ENCODE peak calls at places on chromosomes 6 and 20, in five cellular contexts. B is fibroblast of lung, I is HEK293T, M is GM12892, L is Caki2. X is an unnamed sample.

GRCh38 chr6:8642131-8642530 is 206.8 kb upstream of the SLC35B3 start:
- DNase-seq in I (no peak), L (no peak), B (no peak), M (no peak), X (no peak)

GRCh38 chr20:38203337-38204003 is 38.4 kb upstream of the TGM2 start:
- DNase-seq in M (no peak), B (no peak), L (no peak), I (no peak), X (no peak)

GRCh38 chr6:130961148-130961547 is 101.9 kb downstream of the EPB41L2 start:
- DNase-seq in B (no peak), I (no peak), L (peak), M (no peak), X (no peak)

GRCh38 chr20:38044685-38045084 is 11.1 kb downstream of the RPRD1B start:
- DNase-seq in M (no peak), L (no peak), I (no peak), B (no peak), X (peak)

GRCh38 chr6:109024784-109025183 is 69.9 kb downstream of the SESN1 start:
- DNase-seq in B (no peak), M (no peak), I (peak), L (no peak), X (peak)

GRCh38 chr20:4897600-4897999 is 103.7 kb downstream of the SLC23A2 start:
- DNase-seq in L (peak), M (no peak), B (no peak), I (no peak), X (no peak)

GRCh38 chr20:51493346-51493791 is 49.1 kb downstream of the NFATC2 start:
- DNase-seq in L (no peak), I (no peak), B (no peak), M (no peak), X (no peak)

GRCh38 chr6:41824571-41825569 is 37.4 kb downstream of the TOMM6 start:
- DNase-seq in B (no peak), M (no peak), I (no peak), L (peak), X (no peak)

GRCh38 chr6:38588631-38589366 is 50.9 kb downstream of the BTBD9 start:
- DNase-seq in L (no peak), M (no peak), B (no peak), I (no peak), X (no peak)

GRCh38 chr20:62887147-62887859 is 25.7 kb upstream of the TCFL5 start:
- DNase-seq in M (no peak), L (peak), I (no peak), B (peak), X (no peak)

GRCh38 chr6:94278146-94278545 is 858.8 kb upstream of the EPHA7 start:
- DNase-seq in I (no peak), L (no peak), B (no peak), M (no peak), X (no peak)

GRCh38 chr20:37526839-37527637 is 638 bp downstream of the BLCAP start:
- DNase-seq in L (peak), B (peak), M (no peak), I (no peak), X (peak)

GRCh38 chr6:132054525-132054924 is 103.4 kb upstream of the CCN2 start:
- DNase-seq in B (peak), M (no peak), I (no peak), L (no peak), X (no peak)

GRCh38 chr6:25100288-25100687 is 164.5 kb upstream of the RIPOR2 start:
- DNase-seq in I (no peak), L (no peak), M (no peak), B (peak), X (no peak)

GRCh38 chr6:69337301-69337700 is 459.5 kb downstream of the LMBRD1 start:
- DNase-seq in M (no peak), L (no peak), I (no peak), B (no peak), X (no peak)

GRCh38 chr6:136035378-136036070 is 184.0 kb downstream of the PDE7B start:
- DNase-seq in B (peak), M (no peak), I (no peak), L (no peak), X (no peak)

GRCh38 chr6:155126727-155127439 is 131.8 kb downstream of the TIAM2 start:
- DNase-seq in L (peak), M (no peak), B (peak), I (no peak), X (peak)

GRCh38 chr20:8394308-8394945 is 262.4 kb downstream of the PLCB1 start:
- DNase-seq in B (peak), I (no peak), L (no peak), M (no peak), X (no peak)

GRCh38 chr6:87922947-87923330 is 124.7 kb upstream of the SPACA1 start:
- DNase-seq in L (no peak), B (no peak), M (peak), I (no peak), X (no peak)

GRCh38 chr6:166269301-166270039 is 38.7 kb downstream of the PRR18 start:
- DNase-seq in L (no peak), B (no peak), M (no peak), I (no peak), X (no peak)

GRCh38 chr6:98037571-98037970 is 754.6 kb upstream of the MMS22L start:
- DNase-seq in B (no peak), L (no peak), I (no peak), M (no peak), X (no peak)

GRCh38 chr20:47111576-47111975 is 216.9 kb downstream of the EYA2 start:
- DNase-seq in L (peak), M (no peak), I (no peak), B (no peak), X (no peak)

GRCh38 chr20:47531468-47531867 is 29.8 kb downstream of the NCOA3 start:
- DNase-seq in I (no peak), B (no peak), L (no peak), M (no peak), X (no peak)

GRCh38 chr6:18349350-18349749 is 37.8 kb upstream of the RNF144B start:
- DNase-seq in L (no peak), M (no peak), B (no peak), I (no peak), X (no peak)

GRCh38 chr6:112337209-112337638 is 9.9 kb upstream of the RFPL4B start:
- DNase-seq in L (peak), I (peak), B (peak), M (no peak), X (peak)

GRCh38 chr6:73176057-73176456 is 49.2 kb downstream of the KHDC1L start:
- DNase-seq in I (no peak), L (no peak), M (no peak), B (no peak), X (no peak)

GRCh38 chr6:81383472-81383871 is 369.0 kb downstream of the TENT5A start:
- DNase-seq in L (no peak), I (no peak), M (no peak), B (no peak), X (no peak)

GRCh38 chr20:33730946-33731692 is 677 bp upstream of the ZNF341 start:
- DNase-seq in I (no peak), M (no peak), B (no peak), L (no peak), X (no peak)

GRCh38 chr6:7424967-7425807 is 35.6 kb downstream of the RIOK1 start:
- DNase-seq in I (peak), B (peak), M (no peak), L (no peak), X (peak)

GRCh38 chr6:164097557-164098398 is 683.3 kb downstream of the QKI start:
- DNase-seq in M (no peak), I (no peak), L (no peak), B (peak), X (peak)

GRCh38 chr6:33974471-33974870 is 170.7 kb upstream of the MLN start:
- DNase-seq in I (no peak), M (peak), B (no peak), L (no peak), X (no peak)

GRCh38 chr20:44561876-44562275 is 20.5 kb upstream of the PKIG start:
- DNase-seq in M (no peak), I (no peak), B (no peak), L (no peak), X (no peak)

GRCh38 chr6:161417712-161418457 is 144.0 kb upstream of the AGPAT4 start:
- DNase-seq in L (no peak), B (peak), I (peak), M (no peak), X (peak)

GRCh38 chr6:142946924-142947701 is 2.1 kb upstream of the HIVEP2 start:
- DNase-seq in I (peak), L (peak), M (peak), B (peak), X (peak)

GRCh38 chr20:51067792-51068191 is 44.9 kb upstream of the KCNG1 start:
- DNase-seq in B (no peak), I (no peak), L (no peak), M (no peak), X (no peak)

GRCh38 chr6:1705630-1706029 is 95.9 kb downstream of the FOXC1 start:
- DNase-seq in L (no peak), I (no peak), M (no peak), B (no peak), X (no peak)